ENCODE peak calls at places on chromosomes 6 and 20, in ten cellular contexts. F is psoas muscle, O is lower lobe of right lung, A is kidney, S is fibroblast of mammary gland, R is astrocyte of the cerebellum, U is Calu3, P is GM13977, V is foreskin fibroblast, N is heart left ventricle. Z is an unnamed sample.

GRCh38 chr6:2462831-2463230 is 217.4 kb upstream of the GMDS start:
- DNase-seq in F (no peak), O (no peak), A (no peak), S (no peak), R (no peak), U (no peak), P (no peak), V (no peak), N (no peak), Z (no peak)

GRCh38 chr20:921020-921419 is 4.9 kb upstream of the ANGPT4 start:
- DNase-seq in F (no peak), O (no peak), A (no peak), S (no peak), R (no peak), U (no peak), P (no peak), V (no peak), N (no peak), Z (no peak)

GRCh38 chr6:17945575-17945974 is 41.9 kb downstream of the KIF13A start:
- DNase-seq in F (no peak), O (no peak), A (no peak), S (no peak), R (no peak), U (no peak), P (no peak), V (no peak), N (no peak), Z (no peak)

GRCh38 chr6:156977527-156978291 is 200.5 kb downstream of the ARID1B start:
- DNase-seq in F (no peak), O (no peak), A (no peak), S (peak; percentile 77), R (no peak), U (no peak), P (no peak), V (no peak), N (no peak), Z (no peak)

GRCh38 chr20:11686900-11687543 is 230.7 kb upstream of the BTBD3 start:
- DNase-seq in F (peak; percentile 39), O (peak; percentile 34), A (peak; percentile 81), S (no peak), R (peak; percentile 0), U (peak; percentile 55), P (no peak), V (peak; percentile 54), N (peak; percentile 59), Z (no peak)

GRCh38 chr20:63101781-63102719 is 95.3 kb upstream of the BHLHE23 start:
- DNase-seq in F (peak; percentile 33), O (peak; percentile 51), A (peak; percentile 75), S (peak; percentile 34), R (no peak), U (no peak), P (peak; percentile 88), V (peak; percentile 61), N (peak; percentile 69), Z (peak; percentile 82)

GRCh38 chr20:36301359-36302119 is 4.6 kb upstream of the DLGAP4 start:
- DNase-seq in F (no peak), O (no peak), A (no peak), S (no peak), R (no peak), U (no peak), P (no peak), V (no peak), N (no peak), Z (no peak)

GRCh38 chr6:75207211-75207984 is 1.5 kb upstream of the COL12A1 start:
- DNase-seq in F (peak; percentile 20), O (no peak), A (peak; percentile 64), S (peak; percentile 69), R (no peak), U (no peak), P (peak; percentile 13), V (peak; percentile 38), N (no peak), Z (peak; percentile 32)

GRCh38 chr20:33373735-33374605 is 27.3 kb downstream of the CDK5RAP1 start:
- DNase-seq in F (no peak), O (no peak), A (no peak), S (peak; percentile 70), R (no peak), U (peak; percentile 29), P (no peak), V (peak; percentile 65), N (no peak), Z (no peak)

GRCh38 chr20:25236450-25237304 is 11.2 kb upstream of the PYGB start:
- DNase-seq in F (no peak), O (no peak), A (no peak), S (no peak), R (no peak), U (no peak), P (no peak), V (no peak), N (no peak), Z (no peak)

DNA sequence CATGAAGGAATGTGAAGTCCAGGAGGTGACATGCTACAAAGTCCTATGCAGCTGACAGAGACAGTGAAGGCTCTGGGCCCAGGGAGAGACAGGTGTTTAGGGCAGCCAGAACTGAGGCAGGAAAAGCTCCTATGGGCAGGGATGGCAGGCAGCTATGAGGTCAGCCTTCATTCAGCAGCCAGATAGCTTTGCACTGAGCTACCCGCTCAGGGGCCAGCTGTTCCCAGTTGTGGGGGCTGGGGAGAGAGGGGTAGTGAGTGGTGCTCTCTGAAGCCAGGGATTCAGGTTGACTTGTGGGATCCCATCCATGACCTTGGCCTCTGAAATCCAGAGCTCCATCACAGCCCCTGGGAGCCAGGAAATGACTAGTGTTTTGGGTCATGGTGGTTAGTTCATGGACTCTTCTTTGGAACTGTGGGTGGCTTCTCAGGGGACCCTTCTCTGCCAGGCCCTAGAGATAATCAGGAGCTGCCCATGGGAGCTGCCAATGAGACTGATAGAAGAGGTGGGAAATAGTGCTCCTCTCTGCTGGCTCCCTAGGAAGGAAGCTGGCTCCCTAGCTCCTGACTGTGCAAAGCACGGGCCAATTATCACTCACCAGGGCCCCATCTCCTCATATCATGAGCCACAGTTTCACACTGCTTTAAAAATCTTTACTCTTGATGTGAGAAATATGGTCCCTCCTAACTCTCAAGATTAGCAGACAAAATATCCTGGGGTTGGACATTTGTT is 127.7 kb downstream of the VEGFA start:
- DNase-seq in F (no peak), O (no peak), A (no peak), S (no peak), R (no peak), U (no peak), P (no peak), V (no peak), N (no peak), Z (no peak)
- TF ChIP-seq CTCF in F (no peak), O (no peak), A (no peak), S (no peak), R (no peak), U (no peak), P (no peak), V (no peak), N (no peak), Z (no peak)

GRCh38 chr6:152954443-152954842 is 28.4 kb downstream of the FBXO5 start:
- DNase-seq in F (no peak), O (no peak), A (no peak), S (no peak), R (no peak), U (no peak), P (no peak), V (no peak), N (no peak), Z (peak; percentile 32)
- TF ChIP-seq CTCF in F (no peak), O (no peak), A (no peak), S (no peak), R (no peak), U (no peak), P (peak; percentile 25), V (no peak), N (no peak), Z (peak; percentile 10)

DNA sequence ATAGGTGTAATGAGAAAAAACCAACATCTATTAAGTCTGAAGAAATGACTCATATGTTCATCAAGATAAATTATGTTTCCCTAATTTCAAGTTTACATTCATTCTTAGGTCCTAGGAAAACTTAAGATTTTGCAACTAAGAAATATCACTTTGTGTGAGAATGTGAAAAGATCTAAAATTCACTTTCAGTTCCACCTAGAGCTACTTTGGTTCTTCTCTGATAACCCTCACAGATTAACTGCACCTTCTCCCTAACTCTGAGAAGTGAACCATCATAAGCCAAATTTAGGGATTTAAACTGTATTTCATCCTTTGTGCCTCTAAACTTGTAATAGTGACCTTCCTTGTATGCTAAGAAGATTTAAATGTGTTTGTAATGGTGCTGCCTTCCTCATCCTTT is 213.0 kb downstream of the FRK start:
- DNase-seq in F (no peak), O (no peak), A (no peak), S (no peak), R (no peak), U (no peak), P (no peak), V (no peak), N (no peak), Z (no peak)
- TF ChIP-seq CTCF in F (no peak), O (no peak), A (no peak), S (no peak), R (no peak), U (no peak), P (no peak), V (no peak), N (no peak), Z (no peak)

GRCh38 chr6:19325335-19325789 is 511.8 kb upstream of the ID4 start:
- DNase-seq in F (no peak), O (no peak), A (peak; percentile 60), S (no peak), R (no peak), U (no peak), P (no peak), V (no peak), N (no peak), Z (no peak)

GRCh38 chr6:19319005-19319404 is 518.2 kb upstream of the ID4 start:
- DNase-seq in F (no peak), O (no peak), A (no peak), S (no peak), R (no peak), U (no peak), P (no peak), V (no peak), N (no peak), Z (no peak)

GRCh38 chr6:19320066-19320465 is 517.1 kb upstream of the ID4 start:
- DNase-seq in F (no peak), O (no peak), A (no peak), S (no peak), R (no peak), U (no peak), P (no peak), V (no peak), N (no peak), Z (no peak)

GRCh38 chr6:19327246-19327645 is 509.9 kb upstream of the ID4 start:
- DNase-seq in F (no peak), O (no peak), A (no peak), S (no peak), R (no peak), U (no peak), P (no peak), V (no peak), N (no peak), Z (no peak)

DNA sequence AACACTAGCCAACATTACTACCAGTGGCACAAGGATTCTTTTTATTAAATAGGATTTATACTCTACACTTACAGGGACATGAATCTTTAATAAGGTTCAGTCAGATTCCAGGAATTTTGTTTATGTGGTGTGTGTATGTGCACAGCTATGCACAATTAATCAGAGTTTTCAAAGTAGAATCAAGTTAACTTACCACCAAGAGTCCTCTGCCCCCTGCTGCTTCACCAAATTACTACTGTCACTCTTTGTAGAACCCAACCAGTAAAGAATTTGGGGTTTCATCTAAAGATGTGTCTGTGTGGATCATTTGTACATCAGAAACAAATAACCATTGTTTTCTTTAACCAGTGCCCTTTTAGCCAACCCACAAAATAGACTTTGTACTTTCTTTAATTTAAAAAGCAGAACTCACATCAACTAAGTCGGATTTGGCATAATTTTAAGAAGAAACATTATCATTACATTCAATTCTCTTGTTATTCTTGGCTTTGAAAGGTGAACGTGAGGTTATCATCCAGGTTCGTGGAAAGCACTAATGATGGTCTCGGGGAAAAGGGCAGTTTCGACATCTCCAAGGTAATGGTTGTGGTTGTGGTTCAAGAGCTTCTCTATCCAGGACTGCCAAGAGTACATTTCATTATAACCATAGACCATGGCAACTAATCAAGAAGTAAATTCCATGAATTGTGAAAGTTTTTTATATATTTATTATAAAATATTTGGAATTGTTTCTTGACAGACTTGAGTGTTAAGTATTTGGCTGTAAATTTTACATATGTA is 514.3 kb upstream of the ID4 start:
- DNase-seq in F (no peak), O (no peak), A (no peak), S (no peak), R (peak; percentile 96), U (no peak), P (no peak), V (no peak), N (no peak), Z (no peak)
- TF ChIP-seq CTCF in F (no peak), O (no peak), A (no peak), S (peak; percentile 3), R (no peak), U (no peak), P (no peak), V (no peak), N (no peak), Z (no peak)